ENCODE peak calls at places on chromosomes 4 and X, in five cellular contexts. H is iPS DF 19.7, K is EL, I is HEK293T, S is GM23338. O is an unnamed sample.

GRCh38 chr4:2595436-2595835 is 59.0 kb downstream of the FAM193A start:
- DNase-seq in H (no peak), K (no peak), I (no peak), S (no peak), O (no peak)

GRCh38 chr4:82786794-82787193 is 11.8 kb downstream of the SCD5 start:
- DNase-seq in H (no peak), K (no peak), I (no peak), S (no peak), O (no peak)

GRCh38 chrX:44621088-44621487 is 78.4 kb upstream of the FUNDC1 start:
- DNase-seq in H (no peak), K (peak), I (no peak), S (no peak), O (no peak)

GRCh38 chr4:60945641-60946040 is 254.5 kb upstream of the ADGRL3 start:
- DNase-seq in H (no peak), K (peak), I (no peak), S (no peak), O (no peak)

GRCh38 chr4:114076865-114077264 is 97.4 kb upstream of the ARSJ start:
- DNase-seq in H (no peak), K (peak), I (no peak), S (no peak), O (no peak)

GRCh38 chrX:148316446-148316845 is 184.0 kb upstream of the AFF2 start:
- DNase-seq in H (no peak), K (no peak), I (no peak), S (no peak), O (no peak)

GRCh38 chrX:107146670-107147069 is 28.0 kb upstream of the RBM41 start:
- DNase-seq in H (no peak), K (peak), I (no peak), S (no peak), O (no peak)

GRCh38 chr4:56681158-56681848 is at the start of gene HOPX:
- DNase-seq in H (no peak), K (no peak), I (no peak), S (no peak), O (peak)

GRCh38 chr4:128228021-128228571 is 59.5 kb downstream of the PGRMC2 start:
- DNase-seq in H (no peak), K (no peak), I (no peak), S (no peak), O (no peak)